ENCODE peak calls at places on chromosomes 11 and 22, in four cellular contexts. R is IMR-90, L is colonic mucosa, Y is neuronal stem cell. H is an unnamed sample. For H3K9me3 and H3K36me3, the result is how much of the 10 kb centered on the place peaks cover.

GRCh38 chr11:88050247-88050646 is 125.0 kb downstream of the RAB38 start:
- DNase-seq in R (no peak), L (no peak), Y (no peak), H (peak)

GRCh38 chr11:114438303-114438702 is 964 bp upstream of the REXO2 start:
- DNase-seq in R (peak), L (no peak), Y (no peak), H (peak)

GRCh38 chr11:19080579-19080993 is 20.1 kb upstream of the MRGPRX2 start:
- DNase-seq in L (no peak), Y (no peak), R (peak), H (peak)

GRCh38 chr11:118282635-118283310 is 18.7 kb upstream of the MPZL2 start:
- DNase-seq in L (no peak), Y (no peak), R (no peak), H (no peak)

GRCh38 chr11:56841210-56841810 is 92.8 kb upstream of the OR9G4 start:
- DNase-seq in R (peak), Y (peak), L (peak), H (peak)

GRCh38 chr11:56089697-56090096 is 3.4 kb upstream of the OR8I2 start:
- DNase-seq in Y (no peak), L (no peak), R (no peak), H (no peak)

GRCh38 chr22:37521236-37521739 is 2.1 kb upstream of the CARD10 start:
- DNase-seq in L (peak), Y (no peak), R (no peak), H (no peak)

GRCh38 chr11:4560462-4560861 is 15.5 kb downstream of the OR52M1 start:
- DNase-seq in Y (no peak), L (no peak), R (no peak), H (no peak)

GRCh38 chr11:75342231-75342918 is 9.1 kb downstream of the ARRB1 start:
- DNase-seq in L (peak), R (no peak), Y (no peak), H (no peak)

GRCh38 chr22:31241936-31242335 is 29.8 kb downstream of the LIMK2 start:
- DNase-seq in L (no peak), Y (no peak), R (peak), H (no peak)

GRCh38 chr22:32545801-32546200 is 71.2 kb downstream of the FBXO7 start:
- DNase-seq in L (no peak), R (peak), Y (no peak), H (no peak)

GRCh38 chr11:67032830-67033555 is 10.1 kb downstream of the SYT12 start:
- DNase-seq in Y (no peak), L (no peak), R (peak), H (peak)

GRCh38 chr11:6736495-6737121 is 35.2 kb downstream of the OR2AG2 start:
- DNase-seq in R (no peak), L (no peak), Y (no peak), H (peak)

GRCh38 chr22:29190915-29191314 is 14.8 kb upstream of the EMID1 start:
- DNase-seq in L (no peak), Y (no peak), R (no peak), H (no peak)

GRCh38 chr11:2776351-2777061 is 76.7 kb upstream of the KCNQ1OT1 start:
- DNase-seq in R (no peak), Y (no peak), L (peak), H (no peak)

GRCh38 chr22:40361100-40361499 is 9.3 kb upstream of the SGSM3 start:
- DNase-seq in Y (no peak), L (no peak), R (no peak), H (no peak)

GRCh38 chr11:8086001-8086479 is 5.0 kb downstream of the TUB start:
- DNase-seq in Y (no peak), R (peak), L (no peak), H (no peak)

GRCh38 chr22:44357962-44358553 is 45.3 kb upstream of the SHISAL1 start:
- DNase-seq in Y (no peak), R (peak), L (no peak), H (no peak)

GRCh38 chr11:57874981-57875380 is 113.4 kb downstream of the CTNND1 start:
- DNase-seq in Y (no peak), L (no peak), R (no peak), H (peak)

GRCh38 chr11:87398913-87399312 is 361.2 kb downstream of the TMEM135 start:
- DNase-seq in L (peak), Y (no peak), R (no peak), H (no peak)

GRCh38 chr11:43579171-43579918 is 101.2 kb upstream of the HSD17B12 start:
- DNase-seq in R (peak), L (no peak), Y (no peak), H (peak)

GRCh38 chr22:42383851-42384417 is 48.3 kb downstream of the NFAM1 start:
- DNase-seq in L (no peak), Y (no peak), R (no peak), H (no peak)

GRCh38 chr11:35539781-35540281 is 14.4 kb upstream of the PAMR1 start:
- DNase-seq in Y (no peak), L (peak), R (peak), H (peak)

GRCh38 chr11:30479899-30480298 is 106.3 kb downstream of the MPPED2 start:
- DNase-seq in R (no peak), Y (peak), L (no peak), H (no peak)

GRCh38 chr11:106208795-106209194 is 131.3 kb downstream of the AASDHPPT start:
- DNase-seq in L (no peak), R (no peak), Y (no peak), H (no peak)

GRCh38 chr22:41844036-41844435 is 11.1 kb downstream of the SREBF2 start:
- DNase-seq in Y (no peak), L (no peak), R (no peak), H (no peak)

GRCh38 chr11:130209944-130210854 is 50.6 kb downstream of the ST14 start:
- DNase-seq in L (peak), Y (no peak), R (no peak), H (no peak)

GRCh38 chr11:130209128-130209932 is 49.7 kb downstream of the ST14 start:
- DNase-seq in Y (no peak), L (peak), R (no peak), H (no peak)

GRCh38 chr11:130211781-130212401 is 52.3 kb downstream of the ST14 start:
- DNase-seq in L (peak), R (no peak), Y (no peak), H (no peak)

GRCh38 chr11:130212431-130212961 is 52.9 kb downstream of the ST14 start:
- DNase-seq in R (no peak), Y (no peak), L (peak), H (no peak)

DNA sequence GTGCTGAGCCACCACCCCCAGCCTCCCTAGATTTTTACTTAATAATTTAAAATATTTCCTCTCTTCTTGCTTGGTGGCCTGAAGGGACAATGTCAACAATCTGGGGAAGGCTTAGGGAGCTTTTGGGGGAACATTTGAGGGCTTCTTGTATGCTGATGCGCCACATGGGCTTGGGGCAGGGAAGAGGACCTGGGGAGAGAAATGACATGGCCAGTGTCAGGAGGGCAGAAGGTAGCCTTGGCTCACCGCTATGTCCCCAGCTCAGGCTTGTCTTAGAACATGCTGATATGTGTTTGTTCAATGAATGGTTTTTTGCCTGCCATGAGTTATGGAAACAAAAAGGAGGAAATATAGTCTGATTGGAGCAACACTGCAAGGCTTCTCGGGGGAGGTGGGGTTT is 51.6 kb downstream of the ST14 start:
- DNase-seq in R (no peak), Y (no peak), L (peak), H (no peak)
- H3K9me3 ChIP-seq in R (under half), Y (under half), L (under half), H (under half)

GRCh38 chr11:65389294-65389980 is 3.0 kb downstream of the FRMD8 start:
- DNase-seq in R (no peak), Y (no peak), L (no peak), H (no peak)
- H3K36me3 ChIP-seq in R (under half), Y (under half), L (under half), H (under half)

GRCh38 chr11:17720796-17721171 is 1.4 kb downstream of the MYOD1 start:
- DNase-seq in Y (no peak), L (no peak), R (no peak), H (no peak)
- H3K9ac ChIP-seq in Y (no peak), L (no peak), R (no peak), H (no peak)

DNA sequence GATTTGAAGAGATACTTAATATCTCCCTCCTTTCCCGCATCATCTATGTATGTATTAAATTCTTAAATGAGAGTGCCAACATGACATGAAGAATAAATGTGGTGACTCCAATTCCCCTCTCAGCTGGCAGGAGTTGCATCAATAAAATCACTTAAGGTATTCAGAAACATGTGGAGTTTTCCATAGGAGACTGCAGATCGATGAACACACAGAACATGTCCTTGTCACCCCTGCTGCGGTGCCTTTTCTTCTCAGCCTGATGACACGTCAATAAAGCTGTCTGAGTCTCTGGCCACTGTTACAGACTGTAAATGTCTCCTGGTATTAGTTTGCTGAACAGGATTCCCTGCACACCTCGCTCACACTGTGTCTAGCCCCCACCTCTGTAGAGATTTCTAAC is 460.6 kb downstream of the LRRC4C start:
- DNase-seq in Y (no peak), R (no peak), L (no peak), H (no peak)
- H3K9me3 ChIP-seq in Y (under half), R (under half), L (under half), H (under half)

GRCh38 chr11:64778223-64778472 is 194 bp downstream of the SF1 start:
- DNase-seq in R (no peak), L (no peak), Y (no peak), H (no peak)

GRCh38 chr11:64778473-64779298 is at the start of gene SF1:
- DNase-seq in L (peak), R (peak), Y (peak), H (peak)

GRCh38 chr11:64776875-64777274 is 1.5 kb downstream of the SF1 start:
- DNase-seq in L (no peak), R (no peak), Y (no peak), H (no peak)

GRCh38 chr11:64777449-64778222 is 706 bp downstream of the SF1 start:
- DNase-seq in R (peak), L (peak), Y (peak), H (peak)

DNA sequence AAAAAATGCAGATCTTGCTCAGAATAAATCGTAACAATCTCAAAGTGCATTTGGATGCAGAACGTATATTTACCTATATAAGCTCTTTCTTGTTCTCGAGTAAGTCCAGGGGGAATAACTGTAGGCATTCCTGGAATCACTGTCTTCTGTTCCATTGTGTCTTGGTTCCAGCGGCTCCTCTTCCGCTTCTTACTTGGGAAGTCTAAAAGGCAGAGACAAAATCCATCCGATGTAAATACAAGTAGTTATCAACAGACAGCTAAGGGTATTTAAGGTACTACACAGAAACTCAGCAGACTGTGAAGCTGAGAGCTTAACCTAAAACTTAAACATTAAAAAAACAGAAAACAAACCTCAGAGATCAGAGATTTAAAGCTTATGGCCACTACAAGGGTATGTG is 1.9 kb downstream of the SF1 start:
- DNase-seq in L (no peak), Y (no peak), R (no peak), H (no peak)
- H3K36me3 ChIP-seq in L (under half), Y (under half), R (under half), H (under half)

GRCh38 chr11:108551653-108552462 is 41.7 kb downstream of the EXPH5 start:
- DNase-seq in Y (no peak), L (no peak), R (peak), H (no peak)
- H3K9ac ChIP-seq in Y (no peak), L (no peak), R (peak), H (no peak)

H was measured in mammary epithelial cell.